ENCODE peak calls at places on chromosomes 16 and 17, in nine cellular contexts. G is stomach; C is heart right ventricle; Y is CD8-positive, alpha-beta T cell; S is adrenal gland; Q is lower leg skin; M is mucosa of descending colon; F is AG04450; I is brain microvascular endothelial cell. X is an unnamed sample.

GRCh38 chr16:22642689-22643088 is 132.0 kb downstream of the NPIPB5 start:
- DNase-seq in F (no peak), Y (no peak), S (no peak), Q (no peak), M (no peak), C (no peak), I (no peak), G (no peak), X (no peak)

GRCh38 chr17:7636192-7636591 is 6.3 kb downstream of the SHBG start:
- DNase-seq in F (no peak), M (no peak), C (no peak), Y (no peak), G (no peak), S (no peak), Q (no peak), I (no peak), X (no peak)

GRCh38 chr16:5468488-5468887 is 370.9 kb upstream of the EEF2KMT start:
- DNase-seq in G (no peak), M (no peak), F (no peak), C (no peak), Y (no peak), I (no peak), S (no peak), Q (no peak), X (no peak)

GRCh38 chr16:84138824-84139627 is 6.0 kb downstream of the HSDL1 start:
- DNase-seq in C (peak; percentile 24), Q (no peak), M (no peak), Y (no peak), F (no peak), G (peak; percentile 37), S (peak; percentile 70), I (no peak), X (peak; percentile 30)

GRCh38 chr16:67163903-67164558 is 514 bp upstream of the HSF4 start:
- DNase-seq in C (no peak), F (no peak), Q (no peak), M (no peak), S (peak; percentile 35), I (no peak), G (no peak), Y (no peak), X (peak; percentile 46)

GRCh38 chr17:16942141-16943031 is 29.5 kb downstream of the TNFRSF13B start:
- DNase-seq in I (no peak), F (peak; percentile 6), Q (no peak), M (no peak), S (no peak), G (no peak), Y (no peak), C (no peak), X (no peak)

GRCh38 chr16:27236635-27237228 is 31.8 kb downstream of the NSMCE1 start:
- DNase-seq in C (no peak), G (no peak), I (no peak), M (no peak), Q (no peak), S (no peak), Y (no peak), F (no peak), X (no peak)

GRCh38 chr17:11285946-11286345 is 44.9 kb downstream of the SHISA6 start:
- DNase-seq in Y (no peak), M (no peak), S (no peak), Q (no peak), C (no peak), I (no peak), F (no peak), G (no peak), X (no peak)

GRCh38 chr16:410516-411178 is 9.0 kb downstream of the DECR2 start:
- DNase-seq in Y (no peak), S (peak; percentile 79), F (no peak), C (no peak), I (no peak), Q (no peak), M (no peak), G (no peak), X (no peak)

GRCh38 chr17:147796-148740 is 10.7 kb downstream of the SCGB1C2 start:
- DNase-seq in Q (no peak), S (no peak), G (peak; percentile 16), M (no peak), Y (no peak), C (peak; percentile 2), I (no peak), F (no peak), X (no peak)

GRCh38 chr16:57997176-57997527 is 3.3 kb downstream of the ZNF319 start:
- DNase-seq in Q (no peak), F (no peak), Y (no peak), S (no peak), M (no peak), I (no peak), C (no peak), G (no peak), X (no peak)

GRCh38 chr16:9860876-9861275 is 321.4 kb downstream of the GRIN2A start:
- DNase-seq in G (no peak), S (no peak), Q (no peak), F (no peak), M (no peak), C (no peak), I (no peak), Y (no peak), X (peak; percentile 33)

GRCh38 chr16:53129281-53130192 is 74.7 kb downstream of the CHD9 start:
- DNase-seq in F (peak; percentile 48), G (no peak), M (peak; percentile 39), C (no peak), Q (no peak), I (peak; percentile 53), S (no peak), Y (no peak), X (no peak)

GRCh38 chr17:62980842-62981241 is 14.8 kb downstream of the TANC2 start:
- DNase-seq in M (no peak), I (no peak), Y (no peak), G (no peak), Q (no peak), S (no peak), C (no peak), F (no peak), X (no peak)

GRCh38 chr16:57083469-57083868 is 8.9 kb upstream of the CPNE2 start:
- DNase-seq in Y (no peak), S (no peak), C (no peak), M (no peak), F (no peak), I (no peak), G (no peak), Q (no peak), X (no peak)

GRCh38 chr16:55379876-55380390 is 55.9 kb downstream of the IRX6 start:
- DNase-seq in C (no peak), F (no peak), Y (no peak), G (no peak), Q (no peak), S (no peak), M (no peak), I (no peak), X (no peak)

GRCh38 chr16:17379121-17379571 is 91.6 kb downstream of the XYLT1 start:
- DNase-seq in I (no peak), C (peak; percentile 60), Q (no peak), S (peak; percentile 62), G (no peak), M (no peak), Y (no peak), F (no peak), X (peak; percentile 58)

GRCh38 chr17:80307994-80308671 is 47.5 kb downstream of the RNF213 start:
- DNase-seq in M (no peak), Y (no peak), F (no peak), I (no peak), C (no peak), G (no peak), S (no peak), Q (no peak), X (no peak)

GRCh38 chr17:31163091-31163781 is 68.5 kb downstream of the NF1 start:
- DNase-seq in Y (no peak), M (no peak), F (no peak), S (no peak), G (no peak), Q (no peak), C (no peak), I (no peak), X (no peak)

GRCh38 chr17:32568673-32569072 is 81.9 kb downstream of the CDK5R1 start:
- DNase-seq in S (no peak), F (no peak), M (no peak), G (no peak), Q (no peak), C (no peak), Y (no peak), I (no peak), X (no peak)

GRCh38 chr17:81418710-81419332 is 23.6 kb downstream of the BAHCC1 start:
- DNase-seq in S (no peak), I (no peak), G (no peak), Y (no peak), Q (no peak), F (no peak), C (no peak), M (peak; percentile 47), X (no peak)

GRCh38 chr16:50367777-50368409 is 895 bp downstream of the BRD7 start:
- DNase-seq in G (no peak), S (peak; percentile 22), Q (no peak), Y (no peak), F (no peak), I (no peak), M (no peak), C (no peak), X (peak; percentile 23)

GRCh38 chr16:31674686-31675085 is 147.0 kb downstream of the AHSP start:
- DNase-seq in F (no peak), M (no peak), Y (no peak), G (no peak), S (no peak), I (no peak), C (no peak), Q (no peak), X (no peak)
- TF ChIP-seq CTCF in F (no peak), M (no peak), Y (no peak), G (no peak), S (no peak), I (no peak), C (no peak), Q (no peak), X (no peak)

GRCh38 chr17:57985675-57985974 is 2.4 kb downstream of the VEZF1 start:
- DNase-seq in F (no peak), Q (no peak), I (no peak), C (no peak), M (no peak), G (no peak), Y (no peak), S (no peak), X (peak; percentile 82)
- H3K4me3 ChIP-seq in F (peak overlapping the region; percentile 41), Q (no peak overlapping the region), I (no peak overlapping the region), C (no peak overlapping the region), M (no peak overlapping the region), G (no peak overlapping the region), Y (no peak overlapping the region), S (no peak overlapping the region), X (peak overlapping the region; percentile 77)

DNA sequence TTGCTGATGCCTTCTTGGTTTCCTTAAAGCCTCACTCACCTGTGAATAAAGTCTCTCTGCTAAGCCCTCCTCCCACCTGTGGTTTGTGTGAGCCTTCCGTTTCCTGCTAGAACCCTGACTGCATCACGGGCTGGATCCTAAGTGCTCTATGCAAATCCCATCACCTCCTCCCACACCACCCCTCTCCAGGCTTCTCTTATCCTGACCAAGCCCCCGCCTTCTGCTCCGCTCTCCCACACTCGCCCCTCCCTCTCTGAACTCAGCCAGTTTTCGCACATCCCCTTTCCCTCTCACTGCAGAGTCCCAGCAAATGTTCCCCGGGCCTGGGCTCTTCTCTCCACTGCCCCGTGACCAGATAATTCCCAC is 51.8 kb downstream of the PIMREG start:
- DNase-seq in I (no peak), Q (no peak), F (no peak), C (no peak), Y (no peak), M (no peak), S (no peak), G (no peak), X (no peak)
- TF ChIP-seq CTCF in I (no peak), Q (no peak), F (no peak), C (no peak), Y (no peak), M (no peak), S (no peak), G (no peak), X (no peak)

GRCh38 chr17:2406271-2406902 is 5.5 kb upstream of the MNT start:
- DNase-seq in G (peak; percentile 50), Y (no peak), Q (no peak), S (peak; percentile 68), I (no peak), M (peak; percentile 73), F (no peak), C (no peak), X (no peak)
- H3K4me3 ChIP-seq in G (no peak overlapping the region), Y (no peak overlapping the region), Q (no peak overlapping the region), S (no peak overlapping the region), I (no peak overlapping the region), M (no peak overlapping the region), F (no peak overlapping the region), C (no peak overlapping the region), X (no peak overlapping the region)